ENCODE peak calls at places on chromosomes 11 and 22, in six cellular contexts. H is NCI-H1105; D is CD4-positive, alpha-beta T cell; B is GM20000; M is mesenteric fat pad; V is hippocampal formation. O is an unnamed sample.

GRCh38 chr11:35951659-35952058 is 7.8 kb downstream of the LDLRAD3 start:
- DNase-seq in H (no peak), D (no peak), B (no peak), M (no peak), V (no peak), O (no peak)

GRCh38 chr11:15073361-15074205 is at the start of gene CALCB:
- DNase-seq in H (peak), D (no peak), B (no peak), M (no peak), V (no peak), O (no peak)

GRCh38 chr22:41946360-41947180 is at the start of gene CENPM:
- DNase-seq in H (peak), D (peak), B (peak), M (peak), V (peak), O (peak)

GRCh38 chr11:114179234-114179941 is 116.8 kb upstream of the NNMT start:
- DNase-seq in H (peak), D (no peak), B (no peak), M (no peak), V (no peak), O (no peak)

GRCh38 chr11:59437770-59438169 is 1.5 kb downstream of the OR5A1 start:
- DNase-seq in H (no peak), D (no peak), B (no peak), M (no peak), V (no peak), O (no peak)

GRCh38 chr11:1078191-1078601 is 3.5 kb downstream of the MUC2 start:
- DNase-seq in H (no peak), D (no peak), B (no peak), M (peak), V (no peak), O (no peak)

GRCh38 chr11:66220566-66220935 is 47.9 kb upstream of the RAB1B start:
- DNase-seq in H (no peak), D (no peak), B (no peak), M (no peak), V (no peak), O (no peak)

GRCh38 chr22:35092146-35092805 is 26.3 kb downstream of the ISX start:
- DNase-seq in H (no peak), D (no peak), B (no peak), M (peak), V (no peak), O (no peak)

GRCh38 chr22:37544955-37545702 is 15.2 kb upstream of the CDC42EP1 start:
- DNase-seq in H (no peak), D (no peak), B (peak), M (no peak), V (peak), O (peak)

O was measured in osteocyte.